ENCODE peak calls at places on chromosomes 5 and 9, in five cellular contexts. H, V, T, P and S are unnamed samples.

GRCh38 chr5:39420482-39421145 is 4.2 kb downstream of the DAB2 start:
- DNase-seq in H (peak; percentile 45), V (peak; percentile 50), T (peak; percentile 86), P (no peak), S (peak; percentile 90)

GRCh38 chr5:107696071-107696470 is 25.3 kb upstream of the EFNA5 start:
- DNase-seq in H (no peak), V (no peak), T (no peak), P (no peak), S (no peak)

GRCh38 chr5:140367631-140368013 is 7.6 kb downstream of the SLC4A9 start:
- DNase-seq in H (no peak), V (no peak), T (no peak), P (no peak), S (no peak)

GRCh38 chr5:52799983-52800393 is 12.3 kb downstream of the ITGA1 start:
- DNase-seq in H (peak; percentile 93), V (peak; percentile 94), T (peak; percentile 96), P (peak; percentile 97), S (peak; percentile 93)

GRCh38 chr9:27351438-27351837 is 54.5 kb upstream of the EQTN start:
- DNase-seq in H (peak; percentile 80), V (no peak), T (peak; percentile 47), P (no peak), S (no peak)

GRCh38 chr9:118643118-118643517 is 726.1 kb downstream of the BRINP1 start:
- DNase-seq in H (no peak), V (peak; percentile 13), T (peak; percentile 3), P (no peak), S (peak; percentile 77)

GRCh38 chr5:33806736-33807442 is 84.9 kb downstream of the ADAMTS12 start:
- DNase-seq in H (no peak), V (no peak), T (peak; percentile 83), P (no peak), S (peak; percentile 77)

GRCh38 chr5:98840946-98841345 is 67.5 kb downstream of the RGMB start:
- DNase-seq in H (no peak), V (no peak), T (peak; percentile 53), P (no peak), S (no peak)

GRCh38 chr5:149488645-149489306 is 62.5 kb downstream of the CSNK1A1 start:
- DNase-seq in H (no peak), V (no peak), T (no peak), P (no peak), S (no peak)

GRCh38 chr5:179114756-179115155 is 54.6 kb downstream of the ZNF354C start:
- DNase-seq in H (no peak), V (no peak), T (no peak), P (no peak), S (no peak)

GRCh38 chr5:146703899-146704298 is 174.7 kb downstream of the PPP2R2B start:
- DNase-seq in H (no peak), V (no peak), T (peak; percentile 4), P (no peak), S (no peak)

GRCh38 chr5:160492565-160492964 is 70.9 kb downstream of the PTTG1 start:
- DNase-seq in H (no peak), V (no peak), T (no peak), P (no peak), S (peak; percentile 28)

GRCh38 chr5:178388381-178389030 is 155.9 kb upstream of the PHYKPL start:
- DNase-seq in H (peak; percentile 34), V (no peak), T (peak; percentile 32), P (no peak), S (peak; percentile 70)

GRCh38 chr5:10789021-10789420 is 28.0 kb upstream of the DAP start:
- DNase-seq in H (no peak), V (no peak), T (peak; percentile 87), P (no peak), S (peak; percentile 92)

GRCh38 chr9:113929634-113930092 is 53.6 kb downstream of the ZNF618 start:
- DNase-seq in H (no peak), V (no peak), T (peak; percentile 89), P (no peak), S (peak; percentile 8)

GRCh38 chr9:112925058-112925641 is 34.5 kb upstream of the SLC46A2 start:
- DNase-seq in H (no peak), V (no peak), T (peak; percentile 47), P (no peak), S (peak; percentile 24)

GRCh38 chr5:41656597-41656996 is 146.2 kb upstream of the PLCXD3 start:
- DNase-seq in H (no peak), V (no peak), T (no peak), P (no peak), S (no peak)

GRCh38 chr9:95736891-95737522 is 138.5 kb upstream of the ERCC6L2 start:
- DNase-seq in H (no peak), V (no peak), T (no peak), P (peak; percentile 48), S (no peak)

GRCh38 chr5:115126303-115126702 is 43.4 kb downstream of the TRIM36 start:
- DNase-seq in H (no peak), V (no peak), T (no peak), P (no peak), S (no peak)

DNA sequence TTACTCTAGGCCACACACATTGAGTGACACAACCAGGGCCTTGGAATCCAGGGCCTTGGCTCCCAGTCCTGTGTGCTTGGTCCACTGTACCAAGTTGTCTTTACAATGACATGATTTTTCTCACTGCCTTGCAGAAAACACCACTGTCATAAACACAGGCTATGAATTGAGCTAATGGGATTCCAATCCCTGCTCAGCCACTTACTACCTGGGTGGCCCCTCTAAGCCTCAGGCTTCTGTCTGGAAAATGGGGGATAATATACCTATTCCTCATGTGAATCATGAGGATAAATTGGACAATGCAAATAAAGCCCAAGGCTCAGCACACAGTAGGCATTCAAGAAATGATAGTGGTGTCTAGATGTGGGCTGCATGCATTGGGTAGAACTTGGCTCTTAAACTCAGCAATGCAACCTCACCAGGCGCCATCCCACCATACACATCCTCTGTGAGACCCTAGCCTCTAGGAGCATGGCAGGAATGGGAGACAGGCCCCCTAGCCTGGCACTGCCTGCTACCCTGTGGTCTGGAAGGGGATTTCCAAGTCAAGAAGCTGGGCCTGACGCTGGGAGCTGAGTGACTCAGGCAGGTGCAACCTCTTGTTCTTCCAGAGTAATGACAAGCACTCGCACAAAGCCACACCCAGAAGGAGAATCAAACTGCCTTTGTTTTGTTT is 2.3 kb upstream of the TNIP1 start:
- DNase-seq in H (no peak), V (no peak), T (no peak), P (no peak), S (no peak)
- TF ChIP-seq CTCF in H (no peak), V (no peak), T (no peak), P (no peak), S (no peak)

GRCh38 chr9:15622596-15622995 is 69.8 kb downstream of the CCDC171 start:
- DNase-seq in H (no peak), V (no peak), T (peak; percentile 42), P (no peak), S (peak; percentile 16)
- TF ChIP-seq CTCF in H (no peak), V (no peak), T (peak; percentile 55), P (no peak), S (peak; percentile 49)

GRCh38 chr5:134873494-134873893 is 677 bp upstream of the TXNDC15 start:
- DNase-seq in H (no peak), V (no peak), T (no peak), P (no peak), S (no peak)

GRCh38 chr5:134877159-134877558 is 3.0 kb downstream of the TXNDC15 start:
- DNase-seq in H (no peak), V (no peak), T (no peak), P (no peak), S (no peak)

GRCh38 chr5:134874831-134875655 is 872 bp downstream of the TXNDC15 start:
- DNase-seq in H (peak; percentile 83), V (peak; percentile 47), T (peak; percentile 84), P (peak; percentile 50), S (peak; percentile 91)

GRCh38 chr5:134878403-134878802 is 4.2 kb downstream of the TXNDC15 start:
- DNase-seq in H (no peak), V (peak; percentile 22), T (no peak), P (no peak), S (no peak)

GRCh38 chr5:134873987-134874830 is at the start of gene TXNDC15:
- DNase-seq in H (peak; percentile 79), V (peak; percentile 82), T (peak; percentile 87), P (peak; percentile 91), S (peak; percentile 86)
- TF ChIP-seq CTCF in H (peak; percentile 33), V (no peak), T (no peak), P (no peak), S (no peak)

DNA sequence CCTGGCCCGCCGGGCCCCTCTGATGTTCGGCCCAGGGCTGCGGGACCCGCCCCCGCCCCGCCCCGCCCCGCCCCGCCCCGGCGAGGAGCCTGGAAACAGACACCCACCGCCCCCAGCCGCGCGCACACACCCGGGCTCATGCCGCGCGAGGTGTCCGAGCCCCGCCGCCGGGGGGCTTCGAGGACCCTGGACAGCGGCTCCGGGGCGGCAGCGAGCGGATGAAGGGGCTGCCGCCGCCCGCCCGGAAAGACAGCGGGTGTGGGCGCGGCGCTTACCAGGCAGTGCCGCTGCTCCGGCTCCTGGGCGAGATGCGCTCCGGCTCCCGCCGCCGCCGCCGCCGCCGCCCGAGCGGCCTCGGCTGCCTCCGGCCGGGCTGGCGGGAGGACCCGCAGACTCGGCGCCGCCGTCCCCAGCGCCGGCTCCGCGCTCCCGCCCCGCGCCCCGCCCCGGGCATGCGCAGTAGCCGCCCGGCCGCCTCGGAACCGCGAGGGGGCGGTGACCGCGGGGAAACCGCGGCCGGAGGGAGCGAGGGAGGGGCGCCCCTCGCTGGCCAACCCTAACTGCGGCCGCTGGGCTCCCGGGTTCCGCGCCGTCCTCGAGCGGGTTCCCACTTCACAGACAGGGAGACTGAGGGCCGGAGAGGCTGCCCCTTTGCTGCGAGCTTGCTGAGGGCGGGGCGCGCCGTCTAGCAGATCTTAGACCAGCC is at the start of gene GPRIN1:
- DNase-seq in H (no peak), V (peak; percentile 34), T (peak; percentile 52), P (peak; percentile 86), S (peak; percentile 31)
- TF ChIP-seq CTCF in H (peak; percentile 26), V (no peak), T (no peak), P (no peak), S (no peak)

DNA sequence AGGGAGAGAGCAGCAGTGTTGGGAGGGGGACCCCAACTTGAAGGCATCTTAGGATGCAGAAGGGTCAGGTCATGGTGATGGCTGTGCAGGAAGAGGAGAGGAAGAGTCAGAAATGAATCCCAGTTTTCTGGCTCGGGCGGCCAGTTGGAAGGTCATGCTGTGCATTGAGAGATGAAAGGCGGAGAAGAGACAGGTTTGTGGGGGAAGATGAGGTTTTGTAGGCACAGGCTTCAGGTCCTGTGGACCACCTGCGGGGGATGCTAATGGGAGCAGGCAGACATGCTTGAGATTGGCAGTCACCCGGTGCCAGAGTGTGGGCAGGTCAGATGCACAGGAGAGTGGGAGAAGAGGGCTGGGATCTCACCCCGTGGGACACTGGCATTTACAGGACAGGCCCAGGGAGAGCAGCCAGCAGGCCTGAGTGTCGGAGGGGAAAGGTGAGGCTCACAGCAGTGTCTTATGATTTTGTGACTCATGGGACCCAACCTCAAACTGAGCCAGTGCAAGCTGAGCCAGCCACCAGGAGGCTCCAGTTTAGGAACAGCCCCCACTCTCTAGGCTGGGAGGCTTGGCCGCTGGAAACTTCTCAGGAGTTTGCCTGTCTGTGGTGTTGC is 17.5 kb downstream of the STXBP1 start:
- DNase-seq in H (no peak), V (no peak), T (no peak), P (no peak), S (no peak)
- TF ChIP-seq CTCF in H (no peak), V (no peak), T (no peak), P (no peak), S (no peak)